ENCODE peak calls at places on chromosomes 3 and 15, in eight cellular contexts. Y, I, X, V, H, S, L and W are unnamed samples.

GRCh38 chr3:72700106-72700505 is 148.1 kb downstream of the SHQ1 start:
- DNase-seq in L (no peak), V (no peak), S (no peak), X (no peak), H (no peak), Y (no peak), I (no peak), W (no peak)

GRCh38 chr3:13076255-13076654 is 3.0 kb upstream of the IQSEC1 start:
- DNase-seq in V (no peak), S (no peak), L (no peak), Y (no peak), X (no peak), H (no peak), I (no peak), W (no peak)

GRCh38 chr3:178054505-178054904 is 481.7 kb upstream of the KCNMB2 start:
- DNase-seq in V (no peak), H (no peak), S (no peak), X (no peak), L (peak), I (no peak), Y (no peak), W (no peak)

GRCh38 chr3:127166501-127167065 is 26.3 kb upstream of the PRR23E start:
- DNase-seq in X (peak), I (no peak), L (no peak), S (no peak), H (no peak), V (peak), Y (no peak), W (no peak)

GRCh38 chr3:50221413-50222168 is 14.4 kb upstream of the GNAI2 start:
- DNase-seq in V (no peak), H (no peak), S (no peak), Y (no peak), X (no peak), I (no peak), L (no peak), W (no peak)

GRCh38 chr3:135450985-135451384 is 514.5 kb upstream of the PPP2R3A start:
- DNase-seq in X (no peak), V (no peak), L (no peak), S (no peak), Y (no peak), I (no peak), H (no peak), W (no peak)

GRCh38 chr3:184133840-184134745 is 1.1 kb upstream of the EIF2B5 start:
- DNase-seq in Y (peak), L (peak), X (peak), V (peak), H (peak), S (peak), I (peak), W (peak)

GRCh38 chr3:16897254-16897926 is 12.6 kb downstream of the PLCL2 start:
- DNase-seq in I (peak), L (peak), X (no peak), S (no peak), V (no peak), H (no peak), Y (peak), W (peak)

GRCh38 chr3:67228136-67228535 is 230.0 kb downstream of the KBTBD8 start:
- DNase-seq in S (no peak), X (no peak), L (no peak), H (no peak), V (no peak), Y (no peak), I (no peak), W (no peak)

GRCh38 chr3:72178463-72179106 is 393.6 kb upstream of the PROK2 start:
- DNase-seq in X (no peak), V (no peak), H (no peak), S (no peak), L (no peak), Y (no peak), I (no peak), W (no peak)

GRCh38 chr15:25185791-25186190 is 231.0 kb downstream of the SNRPN start:
- DNase-seq in L (no peak), Y (no peak), S (no peak), X (peak), I (no peak), V (peak), H (no peak), W (no peak)

DNA sequence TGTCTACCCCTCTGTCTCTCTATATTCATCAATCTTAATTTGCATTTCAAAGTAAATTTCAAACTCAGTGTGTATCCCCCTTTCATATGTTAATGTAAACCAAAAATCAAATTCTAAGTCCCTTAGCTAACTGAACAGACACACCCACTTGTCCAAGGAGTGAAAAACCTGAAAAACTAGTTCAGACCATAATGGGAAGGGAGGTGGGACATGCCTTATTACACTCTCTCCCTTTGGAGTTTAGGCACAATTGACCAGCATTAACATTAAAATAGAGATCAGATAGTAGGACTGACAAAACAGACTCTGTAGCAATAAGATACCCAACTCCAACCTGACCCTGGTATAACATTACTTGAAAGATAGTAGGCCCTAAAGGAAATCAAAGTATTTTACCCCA is 247.7 kb upstream of the GADL1 start:
- DNase-seq in V (no peak), X (no peak), Y (no peak), H (no peak), S (no peak), I (no peak), L (no peak), W (no peak)
- H3K4me3 ChIP-seq in V (no peak), X (no peak), Y (no peak), H (no peak), S (no peak), I (no peak), L (no peak), W (no peak)

GRCh38 chr3:175342196-175342595 is 483.1 kb downstream of the NAALADL2 start:
- DNase-seq in V (no peak), H (no peak), X (no peak), Y (no peak), L (no peak), I (no peak), S (no peak), W (peak)
- H3K4me3 ChIP-seq in V (no peak), H (no peak), X (no peak), Y (no peak), L (no peak), I (no peak), S (no peak), W (no peak)

GRCh38 chr3:78871048-78871447 is 896.8 kb downstream of the ROBO1 start:
- DNase-seq in Y (no peak), V (no peak), I (peak), H (no peak), S (no peak), X (no peak), L (no peak), W (no peak)
- H3K4me3 ChIP-seq in Y (no peak), V (no peak), I (peak), H (no peak), S (no peak), X (no peak), L (no peak), W (no peak)

GRCh38 chr3:193977622-193978021 is 158.3 kb upstream of the HES1 start:
- DNase-seq in L (no peak), V (no peak), S (no peak), H (no peak), Y (no peak), I (no peak), X (no peak), W (no peak)
- H3K4me3 ChIP-seq in L (no peak), V (no peak), S (no peak), H (no peak), Y (no peak), I (no peak), X (no peak), W (no peak)

GRCh38 chr3:9403463-9403862 is 6.0 kb downstream of the SETD5 start:
- DNase-seq in Y (no peak), L (no peak), I (no peak), V (no peak), X (no peak), S (no peak), H (no peak), W (no peak)

GRCh38 chr3:9401986-9402385 is 4.6 kb downstream of the SETD5 start:
- DNase-seq in Y (no peak), V (no peak), L (no peak), I (no peak), S (no peak), H (no peak), X (no peak), W (no peak)

GRCh38 chr3:9400626-9401025 is 3.2 kb downstream of the SETD5 start:
- DNase-seq in H (no peak), X (no peak), V (no peak), I (no peak), S (no peak), L (no peak), Y (no peak), W (no peak)

GRCh38 chr3:9404680-9405079 is 7.3 kb downstream of the SETD5 start:
- DNase-seq in I (no peak), H (no peak), S (no peak), V (no peak), Y (no peak), L (no peak), X (no peak), W (no peak)

GRCh38 chr3:9402410-9403228 is 5.2 kb downstream of the SETD5 start:
- DNase-seq in S (no peak), I (no peak), H (no peak), X (no peak), V (no peak), L (peak), Y (no peak), W (no peak)
- H3K4me3 ChIP-seq in S (no peak), I (no peak), H (peak), X (no peak), V (no peak), L (peak), Y (peak), W (no peak)

GRCh38 chr15:90987561-90988141 is 6.7 kb downstream of the PRC1 start:
- DNase-seq in L (peak), X (no peak), S (no peak), H (no peak), V (no peak), I (peak), Y (no peak), W (no peak)
- H3K4me3 ChIP-seq in L (no peak), X (no peak), S (no peak), H (no peak), V (no peak), I (peak), Y (no peak), W (no peak)

DNA sequence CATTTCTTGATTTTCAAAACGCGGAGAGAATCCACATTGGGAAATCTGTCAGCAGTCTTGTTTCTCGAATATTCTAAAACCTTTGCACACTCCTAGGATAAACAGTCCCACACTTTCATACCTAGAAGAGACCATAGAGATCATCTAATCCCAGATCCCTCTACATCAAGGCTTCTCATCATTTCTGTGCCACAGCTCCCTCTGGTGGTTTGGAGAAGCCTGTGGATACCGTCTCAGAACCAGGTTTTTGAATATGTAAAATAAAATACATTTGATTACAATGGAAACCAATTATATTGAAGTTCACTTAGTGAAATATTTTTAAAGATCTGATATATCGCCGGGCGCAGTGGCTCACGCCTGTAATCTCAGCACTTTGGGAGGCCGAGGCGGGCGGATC is 211.9 kb upstream of the GOLGA6L4 start:
- DNase-seq in X (no peak), L (peak), V (no peak), Y (peak), I (peak), S (no peak), H (peak), W (peak)
- H3K4me3 ChIP-seq in X (no peak), L (no peak), V (no peak), Y (no peak), I (no peak), S (no peak), H (no peak), W (no peak)

GRCh38 chr3:11224870-11225251 is 47.3 kb upstream of the ATG7 start:
- DNase-seq in S (no peak), I (no peak), Y (no peak), H (no peak), L (no peak), X (no peak), V (no peak), W (no peak)

GRCh38 chr3:11230125-11230524 is 42.1 kb upstream of the ATG7 start:
- DNase-seq in I (no peak), S (peak), H (no peak), X (no peak), Y (peak), V (no peak), L (no peak), W (no peak)

GRCh38 chr3:11228041-11228440 is 44.2 kb upstream of the ATG7 start:
- DNase-seq in Y (peak), V (no peak), X (no peak), L (no peak), I (no peak), H (no peak), S (no peak), W (no peak)

GRCh38 chr3:11224010-11224409 is 48.2 kb upstream of the ATG7 start:
- DNase-seq in H (no peak), S (no peak), L (no peak), V (no peak), I (no peak), Y (no peak), X (no peak), W (no peak)

GRCh38 chr3:11226042-11226370 is 46.2 kb upstream of the ATG7 start:
- DNase-seq in H (no peak), I (no peak), S (no peak), L (no peak), X (no peak), Y (no peak), V (no peak), W (no peak)
- H3K4me3 ChIP-seq in H (peak), I (no peak), S (no peak), L (no peak), X (no peak), Y (peak), V (no peak), W (no peak)

GRCh38 chr3:4895848-4896247 is 83.4 kb upstream of the BHLHE40 start:
- DNase-seq in Y (peak), S (peak), V (no peak), L (peak), H (no peak), X (no peak), I (no peak), W (no peak)
- H3K4me3 ChIP-seq in Y (no peak), S (no peak), V (no peak), L (no peak), H (no peak), X (no peak), I (no peak), W (no peak)

GRCh38 chr15:80780416-80781221 is 1.4 kb downstream of the CEMIP start:
- DNase-seq in V (peak), L (peak), X (no peak), Y (peak), S (no peak), I (no peak), H (peak), W (no peak)

GRCh38 chr15:80778621-80778963 is 578 bp upstream of the CEMIP start:
- DNase-seq in Y (no peak), V (no peak), S (no peak), X (no peak), L (no peak), H (no peak), I (no peak), W (no peak)

GRCh38 chr15:80777836-80778620 is 1.1 kb upstream of the CEMIP start:
- DNase-seq in X (no peak), S (no peak), Y (no peak), H (no peak), V (no peak), L (no peak), I (no peak), W (no peak)

GRCh38 chr15:80778964-80779657 is at the start of gene CEMIP:
- DNase-seq in L (peak), Y (peak), S (peak), V (peak), H (peak), X (peak), I (peak), W (no peak)

DNA sequence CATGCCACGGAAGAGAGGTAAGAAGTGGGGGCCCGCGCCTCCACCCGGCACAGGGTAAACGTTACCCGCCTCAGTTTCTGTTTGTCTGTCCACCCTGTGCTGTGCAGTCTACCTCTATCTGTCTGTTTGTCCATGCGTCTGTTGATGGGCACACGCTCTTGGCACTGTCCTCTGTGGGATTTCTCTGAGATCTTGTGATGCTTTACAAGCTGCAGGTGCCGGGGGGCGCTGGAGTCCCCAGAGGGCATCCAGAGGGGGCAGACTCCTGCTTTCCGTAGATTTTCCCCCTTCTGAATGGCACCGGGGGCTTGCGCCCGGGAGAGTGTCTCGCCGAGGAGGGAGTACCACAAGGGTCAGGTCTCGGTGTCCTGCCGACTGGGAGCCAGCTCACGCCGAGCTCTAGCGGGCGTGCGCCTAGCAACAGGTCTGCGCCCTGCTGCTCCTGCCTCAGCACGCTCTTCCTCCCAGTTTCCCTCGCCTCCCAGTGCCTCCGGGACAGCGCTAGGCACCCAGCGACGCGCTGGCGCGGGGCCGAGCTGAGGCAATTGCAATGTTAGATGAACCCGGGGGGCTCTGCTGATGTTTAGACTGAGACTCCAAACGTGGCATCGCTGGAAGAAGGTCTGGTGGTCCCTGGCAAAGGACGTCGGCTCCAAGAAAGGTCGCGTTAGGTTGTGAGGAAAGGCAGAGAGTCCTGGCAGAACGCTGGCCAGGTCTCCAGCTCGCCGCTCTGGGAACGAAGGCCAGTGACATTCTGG is 667 bp downstream of the CEMIP start:
- DNase-seq in V (peak), I (no peak), S (no peak), L (peak), X (no peak), H (peak), Y (no peak), W (no peak)
- H3K4me3 ChIP-seq in V (peak), I (no peak), S (peak), L (peak), X (peak), H (peak), Y (peak), W (no peak)